ENCODE peak calls at places on chromosomes 5 and 9, in eight cellular contexts. One of them, this sample, is unnamed.

GRCh38 chr5:173625261-173625660 is 8.8 kb upstream of the BOD1 start:
- DNase-seq in head of caudate nucleus: no peak
- DNase-seq in activated effector memory CD4-positive, alpha-beta T cell treated with Interleukin-2 at 50 U/mL for 16 hours: no peak
- DNase-seq in fibroblast of gingiva: no peak
- DNase-seq in A549: no peak
- DNase-seq in NCI-H2081: no peak
- DNase-seq in Right ventricle myocardium superior: no peak
- DNase-seq in activated CD4-positive, alpha-beta T cell treated with anti-CD3 and anti-CD28 coated beads, Interleukin-2, amount 50 U/mL, for 1 hour: no peak
- DNase-seq in this sample: no peak

GRCh38 chr5:55600536-55601208 is 65.9 kb upstream of the PLPP1 start:
- DNase-seq in NCI-H2081: no peak
- DNase-seq in activated CD4-positive, alpha-beta T cell treated with anti-CD3 and anti-CD28 coated beads, Interleukin-2, amount 50 U/mL, for 1 hour: no peak
- DNase-seq in activated effector memory CD4-positive, alpha-beta T cell treated with Interleukin-2 at 50 U/mL for 16 hours: no peak
- DNase-seq in A549: no peak
- DNase-seq in head of caudate nucleus: no peak
- DNase-seq in fibroblast of gingiva: peak; percentile 50
- DNase-seq in Right ventricle myocardium superior: no peak
- DNase-seq in this sample: peak; percentile 8

GRCh38 chr5:87195104-87195581 is 72.5 kb upstream of the RASA1 start:
- DNase-seq in fibroblast of gingiva: peak; percentile 56
- DNase-seq in activated effector memory CD4-positive, alpha-beta T cell treated with Interleukin-2 at 50 U/mL for 16 hours: no peak
- DNase-seq in Right ventricle myocardium superior: no peak
- DNase-seq in A549: no peak
- DNase-seq in NCI-H2081: no peak
- DNase-seq in head of caudate nucleus: no peak
- DNase-seq in activated CD4-positive, alpha-beta T cell treated with anti-CD3 and anti-CD28 coated beads, Interleukin-2, amount 50 U/mL, for 1 hour: no peak
- DNase-seq in this sample: no peak

GRCh38 chr9:136697821-136698526 is 10.7 kb upstream of the AGPAT2 start:
- DNase-seq in NCI-H2081: no peak
- DNase-seq in head of caudate nucleus: no peak
- DNase-seq in A549: no peak
- DNase-seq in activated effector memory CD4-positive, alpha-beta T cell treated with Interleukin-2 at 50 U/mL for 16 hours: no peak
- DNase-seq in Right ventricle myocardium superior: no peak
- DNase-seq in activated CD4-positive, alpha-beta T cell treated with anti-CD3 and anti-CD28 coated beads, Interleukin-2, amount 50 U/mL, for 1 hour: no peak
- DNase-seq in fibroblast of gingiva: no peak
- DNase-seq in this sample: no peak

GRCh38 chr5:10987881-10988504 is 227.0 kb upstream of the DAP start:
- DNase-seq in Right ventricle myocardium superior: peak; percentile 82
- DNase-seq in activated effector memory CD4-positive, alpha-beta T cell treated with Interleukin-2 at 50 U/mL for 16 hours: peak; percentile 52
- DNase-seq in NCI-H2081: peak; percentile 53
- DNase-seq in head of caudate nucleus: peak; percentile 72
- DNase-seq in fibroblast of gingiva: no peak
- DNase-seq in activated CD4-positive, alpha-beta T cell treated with anti-CD3 and anti-CD28 coated beads, Interleukin-2, amount 50 U/mL, for 1 hour: peak; percentile 58
- DNase-seq in A549: peak; percentile 35
- DNase-seq in this sample: peak; percentile 72

GRCh38 chr5:150484964-150485769 is 22.8 kb upstream of the NDST1 start:
- DNase-seq in fibroblast of gingiva: no peak
- DNase-seq in head of caudate nucleus: no peak
- DNase-seq in activated effector memory CD4-positive, alpha-beta T cell treated with Interleukin-2 at 50 U/mL for 16 hours: no peak
- DNase-seq in activated CD4-positive, alpha-beta T cell treated with anti-CD3 and anti-CD28 coated beads, Interleukin-2, amount 50 U/mL, for 1 hour: no peak
- DNase-seq in Right ventricle myocardium superior: no peak
- DNase-seq in NCI-H2081: no peak
- DNase-seq in A549: no peak
- DNase-seq in this sample: peak; percentile 7

GRCh38 chr9:93468763-93469456 is 15.5 kb upstream of the FAM120AOS start:
- DNase-seq in fibroblast of gingiva: peak; percentile 50
- DNase-seq in activated CD4-positive, alpha-beta T cell treated with anti-CD3 and anti-CD28 coated beads, Interleukin-2, amount 50 U/mL, for 1 hour: no peak
- DNase-seq in head of caudate nucleus: no peak
- DNase-seq in activated effector memory CD4-positive, alpha-beta T cell treated with Interleukin-2 at 50 U/mL for 16 hours: no peak
- DNase-seq in A549: peak; percentile 10
- DNase-seq in Right ventricle myocardium superior: no peak
- DNase-seq in NCI-H2081: no peak
- DNase-seq in this sample: no peak

GRCh38 chr5:180633283-180634177 is 15.9 kb downstream of the FLT4 start:
- DNase-seq in Right ventricle myocardium superior: peak; percentile 24
- DNase-seq in head of caudate nucleus: no peak
- DNase-seq in activated effector memory CD4-positive, alpha-beta T cell treated with Interleukin-2 at 50 U/mL for 16 hours: no peak
- DNase-seq in NCI-H2081: no peak
- DNase-seq in fibroblast of gingiva: no peak
- DNase-seq in activated CD4-positive, alpha-beta T cell treated with anti-CD3 and anti-CD28 coated beads, Interleukin-2, amount 50 U/mL, for 1 hour: no peak
- DNase-seq in A549: no peak
- DNase-seq in this sample: no peak

GRCh38 chr5:2093859-2094615 is 211.3 kb upstream of the IRX4 start:
- DNase-seq in A549: no peak
- DNase-seq in fibroblast of gingiva: peak; percentile 96
- DNase-seq in activated effector memory CD4-positive, alpha-beta T cell treated with Interleukin-2 at 50 U/mL for 16 hours: no peak
- DNase-seq in Right ventricle myocardium superior: peak; percentile 63
- DNase-seq in activated CD4-positive, alpha-beta T cell treated with anti-CD3 and anti-CD28 coated beads, Interleukin-2, amount 50 U/mL, for 1 hour: no peak
- DNase-seq in NCI-H2081: no peak
- DNase-seq in head of caudate nucleus: no peak
- DNase-seq in this sample: no peak